ENCODE peak calls at places on chromosomes 16 and 17, in four cellular contexts. B is upper lobe of left lung, H is stomach, M is A549. Z is an unnamed sample. For H3K4me1, the result is how much of the 10 kb centered on the place peaks cover.

GRCh38 chr17:7233701-7234099 is 617 bp downstream of the DVL2 start:
- DNase-seq in B (peak), H (no peak), M (no peak), Z (no peak)

GRCh38 chr17:82976982-82977488 is 102.4 kb upstream of the METRNL start:
- DNase-seq in B (no peak), H (no peak), M (no peak), Z (no peak)

GRCh38 chr16:83473109-83473508 is 334.7 kb upstream of the HSBP1 start:
- DNase-seq in B (no peak), H (no peak), M (no peak), Z (no peak)

GRCh38 chr17:80789356-80789902 is 202.2 kb upstream of the CHMP6 start:
- DNase-seq in B (no peak), H (no peak), M (peak), Z (no peak)

GRCh38 chr17:74779948-74780400 is 3.8 kb upstream of the NAT9 start:
- DNase-seq in B (peak), H (peak), M (no peak), Z (no peak)

GRCh38 chr17:69744512-69745098 is 330.1 kb downstream of the MAP2K6 start:
- DNase-seq in B (no peak), H (no peak), M (no peak), Z (no peak)

GRCh38 chr17:28394717-28395116 is 11.3 kb downstream of the SLC46A1 start:
- DNase-seq in B (no peak), H (no peak), M (no peak), Z (no peak)

GRCh38 chr17:5587431-5588032 is 3.2 kb upstream of the NLRP1 start:
- DNase-seq in B (peak), H (no peak), M (peak), Z (no peak)

GRCh38 chr17:17675925-17676534 is 5.2 kb upstream of the RAI1 start:
- DNase-seq in B (no peak), H (no peak), M (no peak), Z (no peak)

GRCh38 chr16:21650517-21650916 is 1.9 kb downstream of the IGSF6 start:
- DNase-seq in B (peak), H (no peak), M (no peak), Z (no peak)

GRCh38 chr17:77445030-77445907 is 304.5 kb downstream of the SEC14L1 start:
- DNase-seq in B (peak), H (peak), M (no peak), Z (peak)

GRCh38 chr17:19979917-19980770 is 2.5 kb upstream of the AKAP10 start:
- DNase-seq in B (no peak), H (no peak), M (no peak), Z (peak)

GRCh38 chr17:61784510-61784909 is 78.8 kb downstream of the BRIP1 start:
- DNase-seq in B (no peak), H (no peak), M (no peak), Z (no peak)

GRCh38 chr17:32127156-32127897 is 15.0 kb upstream of the RHOT1 start:
- DNase-seq in B (peak), H (peak), M (peak), Z (peak)

GRCh38 chr17:2174471-2175293 is 119.8 kb downstream of the HIC1 start:
- DNase-seq in B (peak), H (no peak), M (no peak), Z (peak)

GRCh38 chr16:81703177-81704155 is 75.6 kb upstream of the PLCG2 start:
- DNase-seq in B (no peak), H (no peak), M (peak), Z (peak)

GRCh38 chr16:87062569-87063442 is 254.4 kb downstream of the C16orf95 start:
- DNase-seq in B (peak), H (peak), M (peak), Z (peak)

GRCh38 chr17:269616-270514 is 82.7 kb downstream of the RPH3AL start:
- DNase-seq in B (peak), H (no peak), M (no peak), Z (peak)

GRCh38 chr16:89908236-89908635 is 10.4 kb upstream of the MC1R start:
- DNase-seq in B (no peak), H (no peak), M (no peak), Z (no peak)

GRCh38 chr16:87436225-87437172 is 44.4 kb downstream of the MAP1LC3B start:
- DNase-seq in B (no peak), H (no peak), M (no peak), Z (peak)

GRCh38 chr17:77778636-77779524 is 179.6 kb upstream of the TNRC6C start:
- DNase-seq in B (peak), H (peak), M (no peak), Z (peak)

GRCh38 chr17:19371259-19372003 is 6.9 kb upstream of the MAPK7 start:
- DNase-seq in B (no peak), H (no peak), M (no peak), Z (no peak)

GRCh38 chr17:27609606-27610303 is 21.2 kb upstream of the LGALS9 start:
- DNase-seq in B (no peak), H (peak), M (peak), Z (no peak)

GRCh38 chr17:74972107-74972972 is at the start of gene HID1:
- DNase-seq in B (peak), H (peak), M (peak), Z (peak)

GRCh38 chr17:21376835-21377690 is 906 bp downstream of the KCNJ12 start:
- DNase-seq in B (no peak), H (peak), M (peak), Z (peak)

GRCh38 chr17:59372138-59372751 is 40.8 kb downstream of the YPEL2 start:
- DNase-seq in B (peak), H (peak), M (no peak), Z (no peak)

GRCh38 chr16:51630051-51630450 is 479.0 kb upstream of the SALL1 start:
- DNase-seq in B (no peak), H (no peak), M (no peak), Z (no peak)

GRCh38 chr16:3961449-3961849 is 80.9 kb upstream of the CREBBP start:
- DNase-seq in B (no peak), H (no peak), M (peak), Z (no peak)

GRCh38 chr16:85420501-85421337 is 192.4 kb upstream of the GSE1 start:
- DNase-seq in B (peak), H (peak), M (peak), Z (peak)

GRCh38 chr16:85421338-85422123 is 191.6 kb upstream of the GSE1 start:
- DNase-seq in B (no peak), H (no peak), M (no peak), Z (no peak)

GRCh38 chr16:85419503-85420408 is 193.4 kb upstream of the GSE1 start:
- DNase-seq in B (no peak), H (no peak), M (no peak), Z (no peak)

GRCh38 chr16:85417156-85417860 is 195.8 kb upstream of the GSE1 start:
- DNase-seq in B (no peak), H (no peak), M (no peak), Z (peak)

DNA sequence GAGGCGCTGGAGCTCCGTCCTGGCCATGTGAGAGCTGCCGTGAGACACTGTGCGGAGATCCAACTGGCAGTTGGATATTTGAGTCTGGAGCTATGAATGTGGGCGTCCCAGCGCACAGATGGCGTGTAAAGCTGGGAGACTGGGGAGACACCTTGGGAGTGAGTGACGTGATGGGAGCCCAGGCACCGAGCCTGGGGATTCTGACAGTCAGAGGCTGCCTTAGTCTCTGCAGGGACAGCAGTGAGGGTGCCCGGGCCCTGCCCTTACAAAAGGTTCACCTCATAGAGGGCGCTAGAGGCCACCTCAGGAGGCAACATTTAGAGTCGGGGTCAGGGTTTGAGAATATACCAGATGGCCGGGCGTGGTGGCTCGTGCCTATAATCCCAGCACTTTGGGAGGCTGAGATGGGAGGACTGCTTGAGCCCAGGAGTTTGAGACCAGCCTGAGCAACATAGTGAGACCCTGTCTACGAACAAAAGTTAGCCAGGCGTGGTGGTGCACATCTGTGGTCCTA is 194.1 kb upstream of the GSE1 start:
- DNase-seq in B (no peak), H (no peak), M (no peak), Z (peak)
- TF ChIP-seq EP300 in B (no peak), H (no peak), M (no peak), Z (no peak)

DNA sequence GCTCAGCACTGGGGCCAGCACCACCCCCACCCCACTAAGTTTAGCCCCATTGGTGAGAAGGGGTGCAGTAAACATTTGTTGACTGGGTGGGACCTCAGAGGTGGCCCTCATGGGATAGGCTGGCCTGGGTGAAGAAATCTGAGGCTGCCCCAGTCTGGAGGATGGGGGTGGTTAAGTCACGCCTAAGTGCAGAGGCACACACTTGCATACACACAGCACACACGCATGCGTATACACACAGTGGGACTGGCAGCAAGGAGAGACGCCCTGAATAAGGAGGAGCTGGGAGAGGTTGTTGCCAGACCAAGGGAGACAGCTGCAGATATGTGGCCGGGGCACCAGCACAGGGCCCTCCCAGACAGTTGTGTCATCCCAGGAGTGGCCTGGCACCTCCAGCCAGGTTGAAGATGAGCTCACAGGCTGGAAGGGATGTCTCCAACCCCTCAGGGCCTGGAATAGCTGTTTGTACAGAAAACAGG is 3.0 kb upstream of the BCAR1 start:
- DNase-seq in B (peak), H (no peak), M (peak), Z (no peak)
- H3K4me1 ChIP-seq in B (half or more), H (half or more), M (half or more), Z (under half)

GRCh38 chr16:88611220-88611821 is 27.1 kb upstream of the IL17C start:
- DNase-seq in B (no peak), H (no peak), M (no peak), Z (no peak)
- TF ChIP-seq EP300 in B (no peak), H (no peak), M (no peak), Z (no peak)

GRCh38 chr17:14310584-14310983 is 9.7 kb downstream of the HS3ST3B1 start:
- DNase-seq in B (no peak), H (no peak), M (no peak), Z (no peak)
- H3K4me1 ChIP-seq in B (under half), H (under half), M (under half), Z (under half)

GRCh38 chr17:40663252-40663651 is 1.7 kb downstream of the KRT222 start:
- DNase-seq in B (no peak), H (no peak), M (no peak), Z (no peak)

GRCh38 chr17:40659909-40660308 is 5.1 kb downstream of the KRT222 start:
- DNase-seq in B (no peak), H (no peak), M (no peak), Z (no peak)

GRCh38 chr17:40666366-40666765 is 1.4 kb upstream of the KRT222 start:
- DNase-seq in B (no peak), H (no peak), M (no peak), Z (no peak)

DNA sequence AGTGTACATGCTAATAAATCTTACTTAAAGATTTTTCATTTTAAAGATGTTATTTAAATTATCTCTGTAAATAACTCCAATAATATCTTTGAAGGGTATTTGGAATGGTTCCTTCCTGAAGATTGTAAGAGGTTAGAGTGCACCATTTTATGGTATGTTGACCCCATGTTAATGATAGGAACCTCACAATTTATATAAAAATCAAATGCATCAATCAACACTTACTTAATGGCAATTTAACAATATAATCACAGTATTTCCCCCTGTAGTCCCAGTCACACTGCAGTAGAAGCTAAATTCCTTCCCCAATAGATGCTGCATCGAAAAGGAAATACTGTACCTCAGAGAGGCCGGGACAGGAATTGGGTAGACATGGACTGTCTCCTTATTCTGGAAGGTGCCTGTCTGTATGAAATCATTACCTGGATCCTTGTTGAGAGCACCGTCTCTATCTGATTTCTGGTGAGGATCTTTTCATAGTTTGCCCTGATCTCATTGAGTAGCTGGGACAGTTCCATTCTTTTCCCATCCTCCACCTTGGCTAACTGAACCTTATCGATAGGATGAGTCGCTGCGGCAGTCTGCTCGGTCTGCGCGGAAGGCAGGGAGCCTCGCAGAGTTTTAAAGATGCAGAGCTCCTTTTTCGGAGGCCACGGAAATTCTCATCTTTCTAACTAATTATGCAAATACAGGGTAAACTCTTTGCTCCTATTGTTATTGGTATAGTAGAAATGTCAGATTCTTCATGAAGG is at the start of gene KRT222:
- DNase-seq in B (no peak), H (no peak), M (no peak), Z (no peak)
- TF ChIP-seq EP300 in B (no peak), H (no peak), M (no peak), Z (no peak)

Z was measured in ovary.